ENCODE peak calls at places on chromosomes 4 and X, in nine cellular contexts. One of them, this sample, is unnamed.

GRCh38 chr4:140861359-140862181 is 105.4 kb upstream of the TBC1D9 start:
- DNase-seq in choroid plexus epithelial cell: peak
- DNase-seq in AG10803: peak
- DNase-seq in NCI-H2081: peak
- DNase-seq in endothelial cell: peak
- DNase-seq in NCI-H510A: no peak
- DNase-seq in C1 segment of cervical spinal cord: peak
- DNase-seq in effector CD4-positive, alpha-beta T cell: peak
- DNase-seq in fibroblast of mammary gland: peak
- DNase-seq in this sample: peak

GRCh38 chrX:143633530-143634372 is 2.1 kb downstream of the SLITRK4 start:
- DNase-seq in fibroblast of mammary gland: no peak
- DNase-seq in NCI-H510A: no peak
- DNase-seq in effector CD4-positive, alpha-beta T cell: no peak
- DNase-seq in C1 segment of cervical spinal cord: no peak
- DNase-seq in AG10803: no peak
- DNase-seq in NCI-H2081: no peak
- DNase-seq in endothelial cell: peak
- DNase-seq in choroid plexus epithelial cell: no peak
- DNase-seq in this sample: no peak

GRCh38 chr4:159768011-159768410 is 665.1 kb downstream of the RAPGEF2 start:
- DNase-seq in fibroblast of mammary gland: no peak
- DNase-seq in effector CD4-positive, alpha-beta T cell: no peak
- DNase-seq in choroid plexus epithelial cell: peak
- DNase-seq in NCI-H510A: no peak
- DNase-seq in NCI-H2081: no peak
- DNase-seq in AG10803: no peak
- DNase-seq in endothelial cell: no peak
- DNase-seq in C1 segment of cervical spinal cord: no peak
- DNase-seq in this sample: no peak

GRCh38 chr4:101527186-101527585 is 179.9 kb upstream of the PPP3CA start:
- DNase-seq in endothelial cell: no peak
- DNase-seq in fibroblast of mammary gland: no peak
- DNase-seq in NCI-H2081: no peak
- DNase-seq in AG10803: no peak
- DNase-seq in C1 segment of cervical spinal cord: no peak
- DNase-seq in NCI-H510A: no peak
- DNase-seq in effector CD4-positive, alpha-beta T cell: peak
- DNase-seq in choroid plexus epithelial cell: no peak
- DNase-seq in this sample: no peak

GRCh38 chr4:108512615-108513505 is 107.5 kb upstream of the RPL34 start:
- DNase-seq in NCI-H510A: peak
- DNase-seq in fibroblast of mammary gland: peak
- DNase-seq in C1 segment of cervical spinal cord: no peak
- DNase-seq in AG10803: peak
- DNase-seq in choroid plexus epithelial cell: peak
- DNase-seq in NCI-H2081: peak
- DNase-seq in effector CD4-positive, alpha-beta T cell: peak
- DNase-seq in endothelial cell: peak
- DNase-seq in this sample: peak

GRCh38 chrX:55057691-55058249 is 17.1 kb upstream of the PAGE2B start:
- DNase-seq in NCI-H2081: peak
- DNase-seq in NCI-H510A: no peak
- DNase-seq in effector CD4-positive, alpha-beta T cell: peak
- DNase-seq in endothelial cell: peak
- DNase-seq in fibroblast of mammary gland: peak
- DNase-seq in C1 segment of cervical spinal cord: peak
- DNase-seq in choroid plexus epithelial cell: peak
- DNase-seq in AG10803: peak
- DNase-seq in this sample: no peak

GRCh38 chr4:56544573-56545131 is 39.1 kb downstream of the ARL9 start:
- DNase-seq in C1 segment of cervical spinal cord: peak
- DNase-seq in NCI-H2081: peak
- DNase-seq in endothelial cell: peak
- DNase-seq in choroid plexus epithelial cell: peak
- DNase-seq in AG10803: peak
- DNase-seq in effector CD4-positive, alpha-beta T cell: peak
- DNase-seq in NCI-H510A: peak
- DNase-seq in fibroblast of mammary gland: peak
- DNase-seq in this sample: peak

GRCh38 chrX:141468940-141469339 is 115.6 kb downstream of the SPANXA1 start:
- DNase-seq in AG10803: peak
- DNase-seq in choroid plexus epithelial cell: peak
- DNase-seq in endothelial cell: no peak
- DNase-seq in C1 segment of cervical spinal cord: no peak
- DNase-seq in NCI-H2081: no peak
- DNase-seq in NCI-H510A: no peak
- DNase-seq in fibroblast of mammary gland: peak
- DNase-seq in effector CD4-positive, alpha-beta T cell: no peak
- DNase-seq in this sample: no peak

GRCh38 chrX:17078031-17078730 is 131.7 kb downstream of the REPS2 start:
- DNase-seq in choroid plexus epithelial cell: peak
- DNase-seq in C1 segment of cervical spinal cord: no peak
- DNase-seq in NCI-H510A: no peak
- DNase-seq in endothelial cell: no peak
- DNase-seq in fibroblast of mammary gland: peak
- DNase-seq in AG10803: peak
- DNase-seq in NCI-H2081: no peak
- DNase-seq in effector CD4-positive, alpha-beta T cell: no peak
- DNase-seq in this sample: no peak

GRCh38 chr4:145808021-145808650 is 128.2 kb downstream of the C4orf51 start:
- DNase-seq in NCI-H510A: no peak
- DNase-seq in NCI-H2081: peak
- DNase-seq in fibroblast of mammary gland: peak
- DNase-seq in C1 segment of cervical spinal cord: no peak
- DNase-seq in effector CD4-positive, alpha-beta T cell: no peak
- DNase-seq in AG10803: peak
- DNase-seq in endothelial cell: peak
- DNase-seq in choroid plexus epithelial cell: peak
- DNase-seq in this sample: no peak